ENCODE peak calls at places on chromosomes 16 and 17, in ten cellular contexts. A, L, M, V, U, B, E, D, G and H are unnamed samples.

GRCh38 chr17:81322271-81323082 is 27.4 kb upstream of the SLC38A10 start:
- DNase-seq in A (peak), L (peak), M (no peak), V (peak), U (no peak), B (no peak), E (peak), D (peak), G (peak), H (no peak)

GRCh38 chr16:497258-497657 is 30.3 kb upstream of the CAPN15 start:
- DNase-seq in A (no peak), L (no peak), M (no peak), V (no peak), U (no peak), B (no peak), E (no peak), D (no peak), G (no peak), H (no peak)

GRCh38 chr17:19024101-19025078 is 19.8 kb upstream of the FAM83G start:
- DNase-seq in A (no peak), L (peak), M (no peak), V (peak), U (no peak), B (no peak), E (peak), D (no peak), G (no peak), H (no peak)

GRCh38 chr17:8939496-8940334 is 25.8 kb downstream of the PIK3R5 start:
- DNase-seq in A (no peak), L (no peak), M (no peak), V (no peak), U (peak), B (no peak), E (no peak), D (no peak), G (peak), H (no peak)

GRCh38 chr17:7711356-7711755 is 6.2 kb upstream of the DNAH2 start:
- DNase-seq in A (no peak), L (no peak), M (no peak), V (no peak), U (no peak), B (no peak), E (no peak), D (no peak), G (no peak), H (no peak)

GRCh38 chr17:69609495-69610315 is 195.2 kb downstream of the MAP2K6 start:
- DNase-seq in A (peak), L (peak), M (no peak), V (peak), U (no peak), B (no peak), E (peak), D (no peak), G (no peak), H (no peak)

GRCh38 chr16:47578573-47578972 is 117.4 kb downstream of the PHKB start:
- DNase-seq in A (no peak), L (peak), M (no peak), V (peak), U (no peak), B (no peak), E (no peak), D (no peak), G (no peak), H (no peak)

GRCh38 chr17:21843951-21844590 is 151.7 kb downstream of the KCNJ18 start:
- DNase-seq in A (no peak), L (no peak), M (no peak), V (no peak), U (no peak), B (no peak), E (no peak), D (no peak), G (no peak), H (no peak)

GRCh38 chr17:34252138-34252889 is 2.8 kb upstream of the CCL2 start:
- DNase-seq in A (peak), L (peak), M (no peak), V (peak), U (no peak), B (no peak), E (no peak), D (no peak), G (no peak), H (peak)

GRCh38 chr17:40290629-40291296 is 3.1 kb downstream of the CDC6 start:
- DNase-seq in A (peak), L (peak), M (no peak), V (peak), U (peak), B (peak), E (no peak), D (peak), G (no peak), H (no peak)